ENCODE peak calls at places on chromosomes 12 and 14, in nine cellular contexts. S is effector CD4-positive, alpha-beta T cell; M is cardiac fibroblast; X is T-cell; Z is T-helper 2 cell; B is ureter; F is H7; C is RWPE2; J is activated CD8-positive, alpha-beta memory T cell treated with anti-CD3 and anti-CD28 coated beads, Interleukin-2, amount 50 U/mL, for 48 hours. E is an unnamed sample.

GRCh38 chr12:6073426-6073825 is 51.0 kb downstream of the VWF start:
- DNase-seq in F (peak; percentile 9), Z (no peak), B (no peak), C (no peak), X (no peak), S (no peak), M (no peak), J (no peak), E (no peak)

GRCh38 chr14:92686763-92687427 is 61.5 kb downstream of the LGMN start:
- DNase-seq in S (peak; percentile 58), C (no peak), J (peak; percentile 90), M (peak; percentile 74), B (peak; percentile 81), Z (peak; percentile 40), F (peak; percentile 99), X (peak; percentile 31), E (peak; percentile 90)

GRCh38 chr14:69573841-69574265 is 818 bp downstream of the CCDC177 start:
- DNase-seq in B (no peak), M (no peak), X (no peak), S (no peak), J (peak; percentile 59), Z (no peak), F (peak; percentile 90), C (no peak), E (peak; percentile 93)

GRCh38 chr12:13941258-13942249 is 39.8 kb downstream of the GRIN2B start:
- DNase-seq in S (no peak), J (no peak), M (peak; percentile 47), F (peak; percentile 32), C (no peak), Z (no peak), B (peak; percentile 52), X (no peak), E (peak; percentile 76)

GRCh38 chr12:87848248-87848868 is 180.8 kb downstream of the C12orf50 start:
- DNase-seq in M (peak; percentile 86), B (no peak), C (no peak), S (no peak), F (peak; percentile 6), Z (no peak), X (no peak), J (no peak), E (peak; percentile 69)

GRCh38 chr14:75279739-75280447 is 1.3 kb downstream of the FOS start:
- DNase-seq in Z (peak; percentile 30), B (no peak), F (peak; percentile 73), X (no peak), J (no peak), C (peak; percentile 76), M (peak; percentile 75), S (no peak), E (peak; percentile 42)

GRCh38 chr12:109621271-109621671 is 47.7 kb downstream of the MVK start:
- DNase-seq in B (no peak), J (no peak), X (no peak), F (no peak), Z (no peak), C (no peak), M (peak; percentile 18), S (no peak), E (peak; percentile 66)

GRCh38 chr14:75081835-75082234 is 12.4 kb downstream of the ZC2HC1C start:
- DNase-seq in X (no peak), B (no peak), C (no peak), S (no peak), M (no peak), Z (no peak), F (no peak), J (no peak), E (no peak)

GRCh38 chr14:25220514-25220913 is 170.6 kb upstream of the STXBP6 start:
- DNase-seq in B (no peak), F (no peak), C (no peak), S (no peak), Z (no peak), J (no peak), X (no peak), M (no peak), E (no peak)

GRCh38 chr12:66779466-66779865 is 100.6 kb upstream of the GRIP1 start:
- DNase-seq in M (no peak), F (no peak), J (no peak), B (no peak), S (no peak), C (no peak), Z (no peak), X (no peak), E (no peak)

GRCh38 chr14:91858536-91859275 is 8.6 kb downstream of the TC2N start:
- DNase-seq in C (no peak), M (peak; percentile 52), J (no peak), B (peak; percentile 58), S (no peak), X (no peak), F (no peak), Z (no peak), E (peak; percentile 7)

GRCh38 chr12:123267991-123268843 is 3.4 kb downstream of the CDK2AP1 start:
- DNase-seq in M (no peak), Z (no peak), S (no peak), X (no peak), C (no peak), F (peak; percentile 63), J (no peak), B (no peak), E (peak; percentile 98)

GRCh38 chr12:26001530-26001929 is 43.0 kb downstream of the RASSF8 start:
- DNase-seq in C (no peak), Z (no peak), F (no peak), J (no peak), B (no peak), S (no peak), X (no peak), M (no peak), E (no peak)

GRCh38 chr14:31930493-31931225 is 146.4 kb upstream of the ARHGAP5 start:
- DNase-seq in F (no peak), S (no peak), Z (no peak), M (no peak), C (no peak), J (no peak), X (no peak), B (no peak), E (peak; percentile 24)

GRCh38 chr14:90513151-90514014 is 116.6 kb downstream of the CALM1 start:
- DNase-seq in C (no peak), J (no peak), M (peak; percentile 75), S (no peak), X (no peak), F (peak; percentile 90), B (peak; percentile 73), Z (no peak), E (peak; percentile 99)

GRCh38 chr12:120984351-120984898 is 6.1 kb downstream of the HNF1A start:
- DNase-seq in B (no peak), Z (no peak), M (no peak), S (no peak), J (no peak), C (no peak), X (no peak), F (no peak), E (peak; percentile 42)

GRCh38 chr12:89225808-89226368 is 126.4 kb downstream of the DUSP6 start:
- DNase-seq in C (peak; percentile 57), S (no peak), F (peak; percentile 6), X (no peak), B (peak; percentile 74), J (no peak), M (peak; percentile 89), Z (no peak), E (peak; percentile 7)

GRCh38 chr14:35121887-35122695 is at the start of the genes PPP2R3C and PRORP:
- DNase-seq in M (peak; percentile 87), F (peak; percentile 92), J (peak; percentile 92), B (peak; percentile 95), S (peak; percentile 93), X (peak; percentile 92), Z (peak; percentile 91), C (peak; percentile 100), E (peak; percentile 98)

GRCh38 chr14:100289916-100290606 is 16.2 kb downstream of the SLC25A29 start:
- DNase-seq in M (no peak), J (no peak), C (no peak), B (no peak), F (peak; percentile 67), Z (no peak), S (no peak), X (no peak), E (no peak)

GRCh38 chr14:95515523-95516517 is 630 bp downstream of the SYNE3 start:
- DNase-seq in S (peak; percentile 82), X (peak; percentile 82), J (peak; percentile 93), B (no peak), C (no peak), F (peak; percentile 89), M (peak; percentile 66), Z (peak; percentile 80), E (peak; percentile 73)

GRCh38 chr12:122843472-122843871 is 8.2 kb downstream of the HIP1R start:
- DNase-seq in J (no peak), F (peak; percentile 37), M (no peak), B (no peak), C (no peak), X (no peak), Z (no peak), S (no peak), E (no peak)

GRCh38 chr14:41568979-41569378 is 37.7 kb upstream of the LRFN5 start:
- DNase-seq in B (no peak), M (no peak), S (no peak), C (no peak), J (no peak), Z (no peak), X (no peak), F (no peak), E (no peak)

GRCh38 chr14:102827716-102828115 is 50.5 kb downstream of the TRAF3 start:
- DNase-seq in X (no peak), B (no peak), Z (no peak), J (no peak), M (no peak), F (peak; percentile 47), C (no peak), S (no peak), E (peak; percentile 91)

GRCh38 chr14:105255021-105255507 is 6.7 kb downstream of the BTBD6 start:
- DNase-seq in Z (no peak), J (no peak), B (no peak), F (peak; percentile 22), X (no peak), S (no peak), M (peak; percentile 15), C (no peak), E (no peak)

GRCh38 chr12:127607146-127607725 is 659.7 kb upstream of the TMEM132C start:
- DNase-seq in J (no peak), S (no peak), C (no peak), X (no peak), F (no peak), M (no peak), B (no peak), Z (no peak), E (peak; percentile 24)

GRCh38 chr12:64916431-64916830 is 92.0 kb downstream of the TBC1D30 start:
- DNase-seq in C (no peak), F (no peak), S (no peak), X (no peak), B (no peak), J (no peak), Z (no peak), M (no peak), E (no peak)

GRCh38 chr14:74140374-74140850 is 55.7 kb downstream of the LIN52 start:
- DNase-seq in M (peak; percentile 38), S (no peak), B (no peak), Z (no peak), J (no peak), C (no peak), X (no peak), F (no peak), E (peak; percentile 97)

GRCh38 chr14:97408937-97409860 is 612.0 kb downstream of the VRK1 start:
- DNase-seq in J (peak; percentile 62), Z (no peak), M (no peak), C (no peak), F (no peak), X (no peak), S (no peak), B (no peak), E (no peak)

GRCh38 chr12:74514098-74514872 is 23.4 kb upstream of the ATXN7L3B start:
- DNase-seq in X (no peak), S (no peak), Z (no peak), F (no peak), M (no peak), J (no peak), B (no peak), C (no peak), E (no peak)

GRCh38 chr12:915090-915489 is 34.4 kb downstream of the RAD52 start:
- DNase-seq in X (no peak), M (no peak), F (peak; percentile 26), J (no peak), Z (no peak), S (no peak), B (no peak), C (no peak), E (no peak)

GRCh38 chr14:92254786-92255185 is 68.2 kb upstream of the SLC24A4 start:
- DNase-seq in Z (no peak), X (no peak), J (no peak), C (no peak), F (peak; percentile 61), S (no peak), M (peak; percentile 60), B (peak; percentile 54), E (peak; percentile 20)

E was measured in NCI-H69.